ENCODE peak calls at places on chromosomes 3 and 15, in ten cellular contexts. One of them, this sample, is unnamed.

GRCh38 chr3:149781216-149781615 is 11.1 kb downstream of the ANKUB1 start:
- DNase-seq in T-helper 9 cell: no peak
- DNase-seq in SK-N-DZ: no peak
- DNase-seq in epithelial cell of esophagus: no peak
- DNase-seq in Panc1: no peak
- DNase-seq in effector memory CD8-positive, alpha-beta T cell: no peak
- DNase-seq in activated T-helper 1 cell treated with Interleukin-2 at 50 U/mL for 16 hours: no peak
- DNase-seq in CMK: no peak
- DNase-seq in tibial nerve: no peak
- DNase-seq in stimulated activated CD4-positive, alpha-beta T cell treated with anti-CD3 and anti-CD28 coated beads, Interleukin-4, amount 100 ng/mL, for 24 hours: no peak
- DNase-seq in this sample: no peak

GRCh38 chr3:14439501-14440167 is 37.2 kb downstream of the SLC6A6 start:
- DNase-seq in CMK: peak
- DNase-seq in SK-N-DZ: no peak
- DNase-seq in tibial nerve: peak
- DNase-seq in Panc1: no peak
- DNase-seq in T-helper 9 cell: no peak
- DNase-seq in stimulated activated CD4-positive, alpha-beta T cell treated with anti-CD3 and anti-CD28 coated beads, Interleukin-4, amount 100 ng/mL, for 24 hours: no peak
- DNase-seq in effector memory CD8-positive, alpha-beta T cell: no peak
- DNase-seq in activated T-helper 1 cell treated with Interleukin-2 at 50 U/mL for 16 hours: no peak
- DNase-seq in epithelial cell of esophagus: no peak
- DNase-seq in this sample: no peak

GRCh38 chr3:58164916-58165821 is 45.6 kb downstream of the DNASE1L3 start:
- DNase-seq in tibial nerve: no peak
- DNase-seq in effector memory CD8-positive, alpha-beta T cell: no peak
- DNase-seq in CMK: no peak
- DNase-seq in SK-N-DZ: no peak
- DNase-seq in epithelial cell of esophagus: no peak
- DNase-seq in T-helper 9 cell: no peak
- DNase-seq in Panc1: no peak
- DNase-seq in activated T-helper 1 cell treated with Interleukin-2 at 50 U/mL for 16 hours: no peak
- DNase-seq in stimulated activated CD4-positive, alpha-beta T cell treated with anti-CD3 and anti-CD28 coated beads, Interleukin-4, amount 100 ng/mL, for 24 hours: no peak
- DNase-seq in this sample: no peak

GRCh38 chr3:134366221-134366927 is 7.9 kb downstream of the AMOTL2 start:
- DNase-seq in stimulated activated CD4-positive, alpha-beta T cell treated with anti-CD3 and anti-CD28 coated beads, Interleukin-4, amount 100 ng/mL, for 24 hours: no peak
- DNase-seq in activated T-helper 1 cell treated with Interleukin-2 at 50 U/mL for 16 hours: no peak
- DNase-seq in tibial nerve: no peak
- DNase-seq in effector memory CD8-positive, alpha-beta T cell: no peak
- DNase-seq in CMK: no peak
- DNase-seq in Panc1: no peak
- DNase-seq in SK-N-DZ: no peak
- DNase-seq in T-helper 9 cell: no peak
- DNase-seq in epithelial cell of esophagus: no peak
- DNase-seq in this sample: no peak

GRCh38 chr3:61257148-61257547 is 5.9 kb upstream of the FHIT start:
- DNase-seq in CMK: no peak
- DNase-seq in stimulated activated CD4-positive, alpha-beta T cell treated with anti-CD3 and anti-CD28 coated beads, Interleukin-4, amount 100 ng/mL, for 24 hours: no peak
- DNase-seq in SK-N-DZ: no peak
- DNase-seq in effector memory CD8-positive, alpha-beta T cell: no peak
- DNase-seq in T-helper 9 cell: no peak
- DNase-seq in Panc1: no peak
- DNase-seq in activated T-helper 1 cell treated with Interleukin-2 at 50 U/mL for 16 hours: no peak
- DNase-seq in epithelial cell of esophagus: no peak
- DNase-seq in tibial nerve: no peak
- DNase-seq in this sample: no peak

GRCh38 chr3:195095704-195096036 is 175.3 kb downstream of the XXYLT1 start:
- DNase-seq in Panc1: no peak
- DNase-seq in stimulated activated CD4-positive, alpha-beta T cell treated with anti-CD3 and anti-CD28 coated beads, Interleukin-4, amount 100 ng/mL, for 24 hours: no peak
- DNase-seq in epithelial cell of esophagus: peak
- DNase-seq in CMK: no peak
- DNase-seq in activated T-helper 1 cell treated with Interleukin-2 at 50 U/mL for 16 hours: no peak
- DNase-seq in SK-N-DZ: no peak
- DNase-seq in T-helper 9 cell: no peak
- DNase-seq in effector memory CD8-positive, alpha-beta T cell: no peak
- DNase-seq in tibial nerve: no peak
- DNase-seq in this sample: no peak

GRCh38 chr3:188979669-188980311 is 192.0 kb upstream of the TPRG1 start:
- DNase-seq in T-helper 9 cell: no peak
- DNase-seq in activated T-helper 1 cell treated with Interleukin-2 at 50 U/mL for 16 hours: no peak
- DNase-seq in CMK: no peak
- DNase-seq in tibial nerve: no peak
- DNase-seq in Panc1: no peak
- DNase-seq in SK-N-DZ: no peak
- DNase-seq in epithelial cell of esophagus: no peak
- DNase-seq in stimulated activated CD4-positive, alpha-beta T cell treated with anti-CD3 and anti-CD28 coated beads, Interleukin-4, amount 100 ng/mL, for 24 hours: no peak
- DNase-seq in effector memory CD8-positive, alpha-beta T cell: no peak
- DNase-seq in this sample: no peak

GRCh38 chr3:42117175-42118008 is 26.2 kb downstream of the TRAK1 start:
- DNase-seq in activated T-helper 1 cell treated with Interleukin-2 at 50 U/mL for 16 hours: no peak
- DNase-seq in SK-N-DZ: no peak
- DNase-seq in tibial nerve: peak
- DNase-seq in T-helper 9 cell: no peak
- DNase-seq in stimulated activated CD4-positive, alpha-beta T cell treated with anti-CD3 and anti-CD28 coated beads, Interleukin-4, amount 100 ng/mL, for 24 hours: no peak
- DNase-seq in CMK: no peak
- DNase-seq in epithelial cell of esophagus: peak
- DNase-seq in Panc1: no peak
- DNase-seq in effector memory CD8-positive, alpha-beta T cell: no peak
- DNase-seq in this sample: no peak

GRCh38 chr3:71931930-71932329 is 147.0 kb upstream of the PROK2 start:
- DNase-seq in stimulated activated CD4-positive, alpha-beta T cell treated with anti-CD3 and anti-CD28 coated beads, Interleukin-4, amount 100 ng/mL, for 24 hours: no peak
- DNase-seq in T-helper 9 cell: no peak
- DNase-seq in epithelial cell of esophagus: peak
- DNase-seq in SK-N-DZ: no peak
- DNase-seq in tibial nerve: no peak
- DNase-seq in activated T-helper 1 cell treated with Interleukin-2 at 50 U/mL for 16 hours: no peak
- DNase-seq in CMK: no peak
- DNase-seq in Panc1: no peak
- DNase-seq in effector memory CD8-positive, alpha-beta T cell: no peak
- DNase-seq in this sample: no peak

GRCh38 chr15:84108725-84109124 is 126.8 kb upstream of the GOLGA6L4 start:
- DNase-seq in CMK: no peak
- DNase-seq in Panc1: no peak
- DNase-seq in activated T-helper 1 cell treated with Interleukin-2 at 50 U/mL for 16 hours: no peak
- DNase-seq in stimulated activated CD4-positive, alpha-beta T cell treated with anti-CD3 and anti-CD28 coated beads, Interleukin-4, amount 100 ng/mL, for 24 hours: no peak
- DNase-seq in T-helper 9 cell: no peak
- DNase-seq in effector memory CD8-positive, alpha-beta T cell: no peak
- DNase-seq in SK-N-DZ: no peak
- DNase-seq in tibial nerve: no peak
- DNase-seq in epithelial cell of esophagus: peak
- DNase-seq in this sample: peak